ENCODE peak calls at places on chromosome 9, in ten cellular contexts. W, U, I, T, C, M, Q, O, D and F are unnamed samples.

GRCh38 chr9:98450486-98450885 is 195.0 kb upstream of the TBC1D2 start:
- DNase-seq in T (no peak), U (no peak), C (no peak), I (no peak), M (no peak), Q (no peak), W (peak; percentile 64), D (no peak), O (no peak), F (no peak)

GRCh38 chr9:89606567-89607311 is 1.9 kb downstream of the GADD45G start:
- DNase-seq in C (peak; percentile 50), D (no peak), M (no peak), U (peak; percentile 55), O (no peak), W (peak; percentile 35), T (peak; percentile 75), I (peak; percentile 12), Q (peak; percentile 78), F (no peak)

GRCh38 chr9:69393425-69393824 is 68.4 kb downstream of the ENTREP1 start:
- DNase-seq in O (no peak), U (no peak), W (no peak), D (no peak), C (no peak), T (no peak), I (no peak), M (no peak), Q (no peak), F (no peak)

GRCh38 chr9:122015165-122015821 is 77.8 kb downstream of the TTLL11 start:
- DNase-seq in U (peak; percentile 34), M (no peak), I (no peak), C (no peak), Q (no peak), T (no peak), O (no peak), D (no peak), W (no peak), F (no peak)

GRCh38 chr9:89592963-89593775 is 11.6 kb upstream of the GADD45G start:
- DNase-seq in W (no peak), T (no peak), I (no peak), U (no peak), M (no peak), D (no peak), C (peak; percentile 34), O (peak; percentile 56), Q (no peak), F (no peak)

GRCh38 chr9:136784249-136784996 is 6.7 kb upstream of the TMEM141 start:
- DNase-seq in O (no peak), C (peak; percentile 24), I (no peak), D (peak; percentile 59), W (peak; percentile 43), M (no peak), U (no peak), T (no peak), Q (peak; percentile 56), F (peak; percentile 45)

GRCh38 chr9:127384016-127384730 is 12.8 kb upstream of the SLC2A8 start:
- DNase-seq in I (no peak), T (no peak), O (no peak), W (no peak), M (no peak), D (no peak), Q (peak; percentile 12), C (no peak), U (no peak), F (no peak)

GRCh38 chr9:96462538-96462937 is 12.6 kb downstream of the HABP4 start:
- DNase-seq in I (no peak), O (no peak), T (no peak), C (no peak), U (no peak), M (no peak), Q (no peak), W (no peak), D (no peak), F (no peak)

GRCh38 chr9:110969971-110970381 is 68.3 kb downstream of the LPAR1 start:
- DNase-seq in Q (no peak), M (no peak), U (no peak), I (no peak), O (no peak), D (no peak), W (peak; percentile 74), T (no peak), C (no peak), F (no peak)

GRCh38 chr9:109139851-109140250 is 20.1 kb upstream of the TMEM245 start:
- DNase-seq in U (no peak), M (no peak), O (no peak), C (no peak), T (no peak), I (no peak), Q (no peak), W (no peak), D (no peak), F (no peak)

GRCh38 chr9:126326228-126327015 is at the start of gene MVB12B:
- DNase-seq in T (peak; percentile 55), D (peak; percentile 8), O (no peak), M (no peak), Q (peak; percentile 33), U (peak; percentile 49), I (no peak), C (peak; percentile 44), W (no peak), F (peak; percentile 84)

GRCh38 chr9:129007766-129008468 is 20.2 kb downstream of the SH3GLB2 start:
- DNase-seq in O (no peak), D (no peak), T (no peak), Q (no peak), I (no peak), W (no peak), C (no peak), U (no peak), M (no peak), F (no peak)

DNA sequence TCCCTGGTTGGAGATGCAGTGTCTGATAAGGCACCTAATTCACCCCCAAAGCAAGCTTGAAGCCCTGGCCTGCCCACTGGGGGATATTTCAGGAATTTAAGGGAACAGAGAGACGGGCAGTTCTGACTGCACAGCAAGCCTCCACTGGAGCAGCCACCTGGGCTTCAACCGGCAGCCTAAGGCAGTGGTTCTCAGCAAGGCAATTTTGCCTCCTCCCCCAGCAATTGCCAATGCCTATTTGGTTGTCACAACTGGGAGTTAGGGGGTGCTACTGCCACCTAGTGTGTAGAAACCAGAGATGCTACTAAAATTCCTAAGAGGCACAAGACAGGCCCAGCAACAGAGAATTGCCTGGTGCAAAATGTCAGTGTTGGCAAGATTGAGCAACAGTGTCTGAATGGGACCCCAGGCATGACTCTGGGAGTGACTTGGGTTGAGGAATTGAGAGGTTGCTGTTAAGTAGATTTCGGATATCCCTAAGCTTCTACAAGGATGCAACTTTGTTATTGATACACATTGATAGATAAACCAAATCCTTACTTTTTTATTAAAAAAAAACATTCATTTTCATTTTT is 58.7 kb upstream of the CTSL start:
- DNase-seq in M (no peak), I (no peak), U (no peak), Q (no peak), D (peak; percentile 56), C (no peak), O (peak; percentile 51), T (no peak), W (peak; percentile 40), F (no peak)
- TF ChIP-seq CTCF in M (peak; percentile 38), I (peak; percentile 14), U (no peak), Q (no peak), D (peak; percentile 74), C (no peak), O (peak; percentile 20), T (peak; percentile 20), W (peak; percentile 32), F (peak; percentile 43)

DNA sequence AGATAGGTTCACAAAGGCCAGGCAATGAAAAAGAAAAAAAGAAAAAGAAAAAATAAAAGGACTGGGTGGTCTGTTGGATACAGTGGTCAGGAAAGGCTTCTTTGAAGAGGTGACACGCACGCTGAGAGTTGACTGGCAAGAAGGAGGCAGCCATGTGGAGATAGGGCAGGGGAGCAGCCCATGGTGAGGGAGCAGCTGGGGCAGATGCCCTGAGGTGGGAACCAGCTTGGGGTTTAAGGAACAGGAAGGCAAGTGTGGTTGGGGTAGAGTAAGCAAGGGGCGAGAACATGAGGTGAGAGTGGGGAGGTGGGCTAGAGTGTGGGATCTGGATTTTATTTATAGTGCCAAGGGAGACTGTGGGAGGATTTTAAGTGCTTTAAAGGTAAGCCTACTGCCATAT is 6.8 kb downstream of the ENHO start:
- DNase-seq in Q (no peak), C (no peak), U (no peak), W (no peak), D (no peak), T (peak; percentile 20), M (no peak), I (no peak), O (no peak), F (no peak)
- TF ChIP-seq CTCF in Q (no peak), C (no peak), U (no peak), W (no peak), D (no peak), T (no peak), M (no peak), I (no peak), O (no peak), F (no peak)

DNA sequence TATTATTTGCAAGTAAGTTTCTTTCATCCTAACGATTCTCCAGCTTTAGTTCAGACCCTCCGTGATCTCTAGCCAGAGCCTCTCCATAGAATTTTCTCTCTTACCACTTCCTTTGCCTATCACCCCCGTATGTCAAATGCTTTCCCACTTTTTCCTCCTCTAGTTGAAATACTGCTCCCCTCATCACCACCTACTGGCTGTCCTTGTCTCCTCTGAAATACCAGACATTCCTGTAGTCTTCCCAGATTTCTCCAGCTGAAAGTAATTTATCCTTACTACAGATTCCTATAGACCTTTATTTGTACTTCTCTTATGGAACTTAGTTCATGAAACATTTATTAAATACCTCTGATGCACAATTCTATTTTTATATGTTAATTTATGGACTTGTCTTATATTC is 36.0 kb upstream of the GLIPR2 start:
- DNase-seq in D (no peak), M (no peak), W (no peak), U (no peak), C (no peak), Q (no peak), T (no peak), I (no peak), O (no peak), F (no peak)
- TF ChIP-seq CTCF in D (no peak), M (no peak), W (peak; percentile 11), U (no peak), C (no peak), Q (no peak), T (no peak), I (peak; percentile 19), O (no peak), F (no peak)

GRCh38 chr9:22009563-22009867 is 410 bp upstream of the CDKN2B start:
- DNase-seq in O (no peak), D (no peak), Q (no peak), M (no peak), U (no peak), C (no peak), W (no peak), I (no peak), T (no peak), F (no peak)
- TF ChIP-seq CTCF in O (no peak), D (no peak), Q (no peak), M (no peak), U (peak; percentile 4), C (no peak), W (no peak), I (no peak), T (peak; percentile 20), F (no peak)